ENCODE peak calls at places on chromosomes 11 and 22, in four cellular contexts. E, H, F and W are unnamed samples.

GRCh38 chr22:38251355-38251720 is 21.5 kb downstream of the TMEM184B start:
- DNase-seq in H (no peak), F (no peak), E (no peak), W (no peak)

GRCh38 chr22:44074286-44074984 is 50.3 kb downstream of the PARVB start:
- DNase-seq in F (no peak), E (no peak), H (no peak), W (no peak)

GRCh38 chr11:25423436-25424184 is 908.3 kb upstream of the ANO3 start:
- DNase-seq in E (no peak), H (no peak), F (no peak), W (no peak)

GRCh38 chr11:77596626-77597025 is 6.9 kb downstream of the AQP11 start:
- DNase-seq in H (no peak), F (no peak), E (no peak), W (no peak)

GRCh38 chr11:95435628-95436353 is 204.8 kb upstream of the SESN3 start:
- DNase-seq in E (no peak), F (no peak), H (no peak), W (no peak)

GRCh38 chr22:23269441-23270211 is 89.3 kb downstream of the BCR start:
- DNase-seq in F (no peak), H (no peak), E (no peak), W (peak; percentile 62)

GRCh38 chr11:94638278-94638901 is 71.2 kb downstream of the PIWIL4 start:
- DNase-seq in F (no peak), H (no peak), E (no peak), W (no peak)

GRCh38 chr11:84532364-84532763 is 1094.8 kb downstream of the DLG2 start:
- DNase-seq in E (no peak), F (no peak), H (no peak), W (no peak)

GRCh38 chr11:32081901-32082300 is 9.0 kb upstream of the RCN1 start:
- DNase-seq in F (no peak), E (no peak), H (no peak), W (no peak)

GRCh38 chr11:32438883-32439487 is 3.6 kb upstream of the WT1 start:
- DNase-seq in E (no peak), F (no peak), H (no peak), W (no peak)

GRCh38 chr11:61718613-61719302 is 33.7 kb upstream of the MYRF start:
- DNase-seq in H (no peak), E (peak; percentile 73), F (no peak), W (peak; percentile 87)

GRCh38 chr22:32596471-32596870 is 121.9 kb downstream of the FBXO7 start:
- DNase-seq in E (no peak), H (no peak), F (no peak), W (no peak)

GRCh38 chr11:68827733-68828132 is 14.0 kb downstream of the CPT1A start:
- DNase-seq in F (no peak), H (peak; percentile 16), E (no peak), W (no peak)

GRCh38 chr11:68825603-68826002 is 16.1 kb downstream of the CPT1A start:
- DNase-seq in E (no peak), H (peak; percentile 58), F (no peak), W (peak; percentile 54)

GRCh38 chr11:68826726-68827125 is 15.0 kb downstream of the CPT1A start:
- DNase-seq in F (no peak), H (no peak), E (no peak), W (no peak)

GRCh38 chr11:68828957-68829356 is 12.8 kb downstream of the CPT1A start:
- DNase-seq in E (no peak), F (no peak), H (no peak), W (no peak)

DNA sequence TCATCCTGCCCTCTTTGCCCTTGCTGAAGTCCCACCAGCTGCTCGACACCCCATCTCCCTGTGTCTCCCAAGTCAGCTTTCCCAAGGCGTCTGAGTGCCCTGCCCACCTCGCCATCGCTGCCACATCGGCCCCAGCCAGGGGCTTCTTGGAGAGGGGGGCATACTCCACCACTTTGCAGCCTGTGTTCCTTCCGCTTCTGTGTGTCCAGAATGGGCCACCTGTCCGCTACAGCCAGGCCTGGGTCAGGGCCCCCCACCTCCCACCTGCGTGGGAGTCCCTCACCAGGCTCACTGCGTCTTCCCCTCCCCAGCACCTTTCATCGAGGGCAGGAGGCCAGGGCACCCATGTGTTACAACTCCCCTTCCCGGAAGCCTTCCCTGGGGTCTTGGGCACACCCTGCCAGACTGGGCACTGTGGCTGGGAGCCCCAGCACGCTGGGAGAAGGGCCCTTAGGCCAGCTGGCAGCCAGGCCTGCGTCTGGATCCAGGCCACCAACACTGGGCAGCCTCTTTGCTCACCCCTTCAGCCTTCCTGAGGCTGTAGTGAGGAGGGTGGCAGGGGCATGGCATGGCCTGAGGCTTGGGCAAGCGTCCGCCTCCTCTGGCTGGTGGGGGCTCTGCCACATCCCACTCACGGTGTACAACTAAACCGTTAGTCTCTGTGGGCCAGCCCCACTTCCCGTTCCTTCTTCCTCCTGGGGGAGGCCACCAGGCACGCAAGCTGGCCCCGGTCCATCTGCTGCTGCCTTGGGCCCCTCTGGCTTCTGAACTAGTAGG is 13.4 kb downstream of the CPT1A start:
- DNase-seq in H (no peak), F (no peak), E (no peak), W (no peak)
- H3K4me1 ChIP-seq in H (no peaks in the 10 kb centered on the region), F (peaks cover 17% of the 10 kb centered on the region), E (peaks cover 7% of the 10 kb centered on the region), W (peaks cover 3% of the 10 kb centered on the region)

GRCh38 chr11:75041263-75041662 is 52.5 kb downstream of the NEU3 start:
- DNase-seq in E (no peak), F (no peak), H (no peak), W (no peak)
- TF ChIP-seq SUZ12 in E (no peak), F (no peak), H (no peak), W (no peak)

GRCh38 chr11:46294365-46295309 is 17.2 kb downstream of the CREB3L1 start:
- DNase-seq in E (peak; percentile 94), F (no peak), H (no peak), W (peak; percentile 77)

GRCh38 chr11:46293066-46293465 is 15.6 kb downstream of the CREB3L1 start:
- DNase-seq in H (no peak), F (no peak), E (no peak), W (no peak)

GRCh38 chr11:46291441-46292143 is 14.1 kb downstream of the CREB3L1 start:
- DNase-seq in F (no peak), E (no peak), H (no peak), W (no peak)

GRCh38 chr11:46295312-46295995 is 18.0 kb downstream of the CREB3L1 start:
- DNase-seq in E (peak; percentile 91), F (no peak), H (peak; percentile 27), W (peak; percentile 64)

DNA sequence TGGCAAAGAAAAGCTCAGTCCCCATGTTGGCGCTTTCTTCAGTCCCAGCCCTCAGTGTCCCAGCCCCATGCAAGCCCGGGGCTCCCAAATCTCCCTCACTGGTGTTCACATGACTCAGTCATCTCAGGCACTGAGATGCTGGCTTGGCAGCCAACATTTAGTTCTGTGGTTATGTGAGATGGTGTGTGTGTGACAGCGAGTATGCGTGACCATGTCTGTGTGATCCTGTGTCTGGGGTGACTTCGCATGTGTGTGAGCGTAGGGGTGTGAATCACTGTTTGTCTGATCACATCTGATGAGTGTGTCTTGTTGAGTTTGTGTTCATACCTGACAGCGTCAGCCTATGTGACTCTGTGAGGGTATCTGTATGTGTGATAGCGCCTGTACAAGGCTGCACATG is 16.2 kb downstream of the CREB3L1 start:
- DNase-seq in E (no peak), H (no peak), F (no peak), W (no peak)
- H3K4me1 ChIP-seq in E (peaks cover 45% of the 10 kb centered on the region), H (peaks cover 27% of the 10 kb centered on the region), F (peaks cover 8% of the 10 kb centered on the region), W (peaks cover 28% of the 10 kb centered on the region)

DNA sequence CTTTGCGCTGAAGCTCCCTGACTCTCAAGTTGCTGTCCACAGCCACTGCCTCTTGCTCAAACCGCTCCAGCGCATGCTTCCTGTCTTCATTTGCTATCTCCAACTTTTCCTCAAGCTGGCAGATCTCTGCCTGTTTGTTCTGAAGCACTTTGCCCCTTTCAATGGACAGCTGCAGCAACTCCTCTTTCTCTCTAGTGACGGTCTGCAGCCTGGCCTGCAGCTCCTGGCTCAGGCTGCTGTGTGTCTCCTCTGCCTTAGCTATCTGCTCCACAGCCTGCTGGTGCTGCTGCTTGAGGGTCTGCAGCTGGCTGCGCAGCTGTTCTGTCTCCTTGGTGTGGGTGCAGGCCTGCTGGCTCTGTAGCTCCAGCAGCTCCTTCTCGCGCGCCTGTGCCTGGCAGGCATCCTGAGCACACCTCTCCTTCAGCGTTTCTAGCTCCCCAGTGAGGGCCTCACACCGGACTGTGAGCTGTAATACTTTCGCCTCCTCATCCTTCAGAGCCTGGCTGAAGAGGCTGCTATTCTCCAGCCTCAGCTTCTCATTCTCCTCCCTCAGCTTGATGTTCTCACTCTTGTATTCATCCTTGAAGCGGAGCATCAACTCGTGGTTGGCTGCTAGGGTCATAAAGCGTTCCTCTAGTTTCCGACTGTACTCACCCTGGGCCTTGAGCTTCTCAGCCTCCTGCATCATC is 720 bp downstream of the CCDC89 start:
- DNase-seq in H (no peak), E (no peak), F (no peak), W (no peak)
- TF ChIP-seq SUZ12 in H (no peak), E (no peak), F (no peak), W (no peak)

GRCh38 chr22:42938976-42939375 is 76.0 kb downstream of the PACSIN2 start:
- DNase-seq in E (no peak), F (no peak), H (no peak), W (no peak)
- H3K4me1 ChIP-seq in E (peaks cover 18% of the 10 kb centered on the region), F (peaks cover 45% of the 10 kb centered on the region), H (peaks cover 76% of the 10 kb centered on the region), W (peaks cover 7% of the 10 kb centered on the region)

DNA sequence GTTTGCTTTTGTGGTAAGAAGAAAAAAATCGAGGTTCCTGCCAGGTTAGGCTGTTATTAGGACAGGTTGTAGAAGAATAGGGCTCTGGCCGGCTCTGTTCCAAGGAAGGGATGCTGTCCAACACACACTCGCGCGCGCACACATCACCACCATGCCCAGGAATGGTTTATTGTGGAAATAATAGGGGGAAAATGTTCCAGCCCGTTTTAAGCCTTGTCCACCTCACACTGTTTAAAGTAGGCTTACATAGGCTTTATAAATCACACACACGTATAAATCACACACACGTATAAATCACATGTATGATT is 1.2 kb upstream of the ARHGAP20 start:
- DNase-seq in H (no peak), F (no peak), E (no peak), W (no peak)
- TF ChIP-seq SUZ12 in H (no peak), F (no peak), E (no peak), W (peak; percentile 16)